ENCODE peak calls at places on chromosome 7, in seven cellular contexts. A, I, S, G, U, B and L are unnamed samples.

GRCh38 chr7:978049-978346 is 2.6 kb upstream of the COX19 start:
- DNase-seq in G (no peak), A (no peak), S (no peak), I (no peak), U (no peak), B (no peak), L (no peak)

GRCh38 chr7:141073173-141073640 is 657 bp upstream of the TMEM178B start:
- DNase-seq in U (no peak), A (peak; percentile 15), S (no peak), G (peak; percentile 64), I (no peak), B (no peak), L (no peak)

GRCh38 chr7:158579662-158580646 is 7.7 kb downstream of the PTPRN2 start:
- DNase-seq in A (no peak), U (no peak), G (no peak), S (no peak), I (no peak), B (no peak), L (no peak)

GRCh38 chr7:80018941-80019808 is 115.5 kb upstream of the GNAI1 start:
- DNase-seq in B (peak; percentile 19), S (no peak), U (peak; percentile 68), I (peak; percentile 31), A (peak; percentile 14), G (peak; percentile 37), L (peak; percentile 20)

GRCh38 chr7:79823246-79823951 is 311.2 kb upstream of the GNAI1 start:
- DNase-seq in G (no peak), U (no peak), B (no peak), I (no peak), A (no peak), S (no peak), L (no peak)

GRCh38 chr7:135334830-135335543 is 101.3 kb downstream of the STRA8 start:
- DNase-seq in B (no peak), S (no peak), A (no peak), I (peak; percentile 27), G (no peak), U (no peak), L (peak; percentile 25)

GRCh38 chr7:41188163-41189130 is 514.4 kb downstream of the INHBA start:
- DNase-seq in G (no peak), B (no peak), A (no peak), S (no peak), I (no peak), U (no peak), L (no peak)

GRCh38 chr7:74306737-74307469 is 17.7 kb downstream of the CLIP2 start:
- DNase-seq in S (no peak), I (no peak), U (peak; percentile 56), B (no peak), G (no peak), A (no peak), L (no peak)

GRCh38 chr7:127770870-127771269 is 118.9 kb downstream of the SND1 start:
- DNase-seq in I (no peak), B (no peak), G (no peak), A (no peak), S (no peak), U (no peak), L (no peak)

GRCh38 chr7:142598297-142598696 is 151.0 kb upstream of the PRSS1 start:
- DNase-seq in A (no peak), U (no peak), B (no peak), I (no peak), S (no peak), G (no peak), L (no peak)